ENCODE peak calls at places on chromosomes 13 and 19, in nine cellular contexts. Q, F, O, G, J, Y, W, Z and L are unnamed samples.
A peak's percentile ranks its signal among the peaks of the same experiment; 100 is the strongest.

GRCh38 chr13:30776661-30777060 is 41.3 kb downstream of the ALOX5AP start:
- DNase-seq in Q (no peak), F (no peak), O (no peak), G (no peak), J (no peak), Y (no peak), W (no peak), Z (no peak), L (no peak)

GRCh38 chr13:76723551-76724232 is 162.5 kb downstream of the KCTD12 start:
- DNase-seq in Q (no peak), F (peak; percentile 55), O (peak; percentile 26), G (no peak), J (no peak), Y (peak; percentile 17), W (peak; percentile 89), Z (peak; percentile 30), L (peak; percentile 83)

GRCh38 chr19:46482645-46483044 is 11.3 kb upstream of the PNMA8A start:
- DNase-seq in Q (no peak), F (no peak), O (no peak), G (no peak), J (no peak), Y (no peak), W (peak; percentile 60), Z (no peak), L (no peak)

GRCh38 chr13:107867701-107868661 is 347.4 kb downstream of the LIG4 start:
- DNase-seq in Q (peak; percentile 17), F (no peak), O (peak; percentile 83), G (no peak), J (no peak), Y (no peak), W (peak; percentile 52), Z (no peak), L (peak; percentile 43)

GRCh38 chr13:57527114-57527770 is 104.3 kb upstream of the PCDH17 start:
- DNase-seq in Q (no peak), F (no peak), O (no peak), G (no peak), J (no peak), Y (no peak), W (no peak), Z (no peak), L (no peak)

GRCh38 chr13:51360489-51360888 is 21.0 kb downstream of the SERPINE3 start:
- DNase-seq in Q (no peak), F (no peak), O (no peak), G (no peak), J (no peak), Y (no peak), W (no peak), Z (no peak), L (no peak)

GRCh38 chr13:25708268-25708667 is 336.5 kb downstream of the ATP8A2 start:
- DNase-seq in Q (no peak), F (no peak), O (no peak), G (no peak), J (no peak), Y (no peak), W (no peak), Z (no peak), L (no peak)

GRCh38 chr13:109779074-109779473 is 7.3 kb downstream of the IRS2 start:
- DNase-seq in Q (no peak), F (no peak), O (no peak), G (no peak), J (no peak), Y (no peak), W (peak; percentile 29), Z (no peak), L (no peak)

GRCh38 chr19:2719910-2720776 is 1.0 kb downstream of the DIRAS1 start:
- DNase-seq in Q (peak; percentile 62), F (no peak), O (peak; percentile 62), G (no peak), J (no peak), Y (no peak), W (peak; percentile 27), Z (no peak), L (no peak)

GRCh38 chr19:29625316-29625715 is 19.2 kb downstream of the POP4 start:
- DNase-seq in Q (no peak), F (no peak), O (peak; percentile 76), G (no peak), J (no peak), Y (no peak), W (no peak), Z (no peak), L (no peak)

GRCh38 chr19:48053856-48054255 is 10.0 kb upstream of the CABP5 start:
- DNase-seq in Q (no peak), F (no peak), O (no peak), G (no peak), J (no peak), Y (no peak), W (no peak), Z (no peak), L (no peak)

GRCh38 chr19:4241824-4242430 is 5.0 kb upstream of the YJU2 start:
- DNase-seq in Q (no peak), F (no peak), O (no peak), G (no peak), J (no peak), Y (no peak), W (no peak), Z (no peak), L (no peak)

GRCh38 chr19:14434543-14435319 is 1.6 kb downstream of the PKN1 start:
- DNase-seq in Q (peak; percentile 84), F (peak; percentile 91), O (no peak), G (peak; percentile 77), J (peak; percentile 52), Y (no peak), W (peak; percentile 77), Z (peak; percentile 66), L (peak; percentile 79)

GRCh38 chr19:21023901-21024300 is 3.4 kb downstream of the ZNF430 start:
- DNase-seq in Q (no peak), F (no peak), O (no peak), G (no peak), J (no peak), Y (no peak), W (peak; percentile 68), Z (no peak), L (no peak)

GRCh38 chr19:1455336-1456120 is 5.6 kb downstream of the APC2 start:
- DNase-seq in Q (peak; percentile 56), F (peak; percentile 51), O (peak; percentile 70), G (peak; percentile 74), J (peak; percentile 91), Y (peak; percentile 90), W (no peak), Z (peak; percentile 50), L (peak; percentile 52)

GRCh38 chr19:418761-419632 is 10.1 kb upstream of the C2CD4C start:
- DNase-seq in Q (peak; percentile 38), F (peak; percentile 13), O (no peak), G (peak; percentile 46), J (no peak), Y (no peak), W (no peak), Z (no peak), L (no peak)

GRCh38 chr19:48390188-48391099 is 907 bp downstream of the KDELR1 start:
- DNase-seq in Q (peak; percentile 74), F (peak; percentile 64), O (peak; percentile 83), G (peak; percentile 81), J (peak; percentile 67), Y (no peak), W (peak; percentile 62), Z (peak; percentile 61), L (peak; percentile 82)

DNA sequence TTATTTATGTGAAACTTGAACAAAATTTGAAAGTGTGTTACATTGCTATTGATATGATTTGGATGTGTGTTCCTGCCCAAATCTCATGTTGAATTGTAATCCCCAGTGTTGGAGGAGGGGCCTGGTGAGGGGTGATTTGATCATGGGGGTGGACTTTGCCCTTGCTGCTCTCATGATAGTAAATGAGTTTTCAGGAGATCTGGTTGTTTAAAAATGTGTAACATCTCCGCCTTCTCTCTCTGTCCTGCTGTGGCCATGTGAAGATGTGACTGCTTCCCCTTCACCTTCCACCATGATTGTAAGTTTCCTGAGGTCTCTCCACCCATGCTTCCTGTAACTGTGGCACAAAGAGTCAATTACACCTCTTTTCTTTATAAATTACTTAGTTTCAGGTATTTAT is 1731.0 kb downstream of the SLITRK5 start:
- DNase-seq in Q (no peak), F (no peak), O (no peak), G (no peak), J (no peak), Y (no peak), W (no peak), Z (no peak), L (no peak)
- H3K27ac ChIP-seq in Q (no peak overlapping the region), F (no peak overlapping the region), O (no peak overlapping the region), G (no peak overlapping the region), J (no peak overlapping the region), Y (no peak overlapping the region), W (no peak overlapping the region), Z (no peak overlapping the region), L (no peak overlapping the region)

GRCh38 chr19:35755160-35755549 is 1.7 kb downstream of the HSPB6 start:
- DNase-seq in Q (no peak), F (no peak), O (no peak), G (no peak), J (no peak), Y (no peak), W (no peak), Z (no peak), L (no peak)
- H3K4me3 ChIP-seq in Q (no peak overlapping the region), F (no peak overlapping the region), O (peak overlapping the region; percentile 89), G (peak overlapping the region; percentile 83), J (peak overlapping the region; percentile 26), Y (peak overlapping the region; percentile 95), W (peak overlapping the region; percentile 26), Z (no peak overlapping the region), L (no peak overlapping the region)

DNA sequence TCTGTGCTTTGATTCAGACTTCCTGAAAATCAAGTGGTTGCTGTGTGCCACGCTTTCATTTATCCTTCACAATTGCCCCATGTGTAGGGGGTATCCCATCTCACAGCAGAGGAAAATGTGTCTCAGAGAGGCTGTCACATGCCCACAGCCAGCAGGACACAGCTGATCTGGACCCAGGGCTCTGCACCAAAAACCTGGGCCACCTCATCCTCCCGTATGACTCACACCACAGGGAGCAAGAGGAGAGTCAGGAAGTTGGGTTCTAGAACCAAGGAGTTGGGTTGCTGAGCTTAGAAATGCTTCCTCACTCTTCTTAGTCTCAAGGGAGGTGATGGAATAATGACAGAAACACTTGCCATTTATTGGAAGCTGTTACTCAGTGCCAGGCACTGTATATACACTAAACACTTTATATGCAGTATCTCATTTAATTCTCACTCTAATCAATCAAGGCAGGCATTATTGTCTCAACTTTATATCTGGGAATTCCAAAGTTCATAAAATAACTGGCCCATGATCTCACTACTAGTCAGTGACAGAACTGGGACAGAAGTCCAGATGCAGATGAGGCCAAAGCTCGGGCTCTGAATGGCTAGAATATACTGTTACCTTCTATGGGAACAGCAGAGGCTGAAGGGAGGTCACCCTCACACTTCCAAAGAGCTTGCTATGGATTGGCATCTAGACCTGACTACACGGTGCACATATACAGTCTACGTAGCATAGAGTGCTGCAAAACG is 47.7 kb upstream of the ATP12A start:
- DNase-seq in Q (no peak), F (no peak), O (no peak), G (no peak), J (no peak), Y (no peak), W (peak; percentile 26), Z (no peak), L (no peak)
- H3K27ac ChIP-seq in Q (no peak overlapping the region), F (no peak overlapping the region), O (no peak overlapping the region), G (no peak overlapping the region), J (peak overlapping the region; percentile 32), Y (no peak overlapping the region), W (no peak overlapping the region), Z (no peak overlapping the region), L (no peak overlapping the region)

DNA sequence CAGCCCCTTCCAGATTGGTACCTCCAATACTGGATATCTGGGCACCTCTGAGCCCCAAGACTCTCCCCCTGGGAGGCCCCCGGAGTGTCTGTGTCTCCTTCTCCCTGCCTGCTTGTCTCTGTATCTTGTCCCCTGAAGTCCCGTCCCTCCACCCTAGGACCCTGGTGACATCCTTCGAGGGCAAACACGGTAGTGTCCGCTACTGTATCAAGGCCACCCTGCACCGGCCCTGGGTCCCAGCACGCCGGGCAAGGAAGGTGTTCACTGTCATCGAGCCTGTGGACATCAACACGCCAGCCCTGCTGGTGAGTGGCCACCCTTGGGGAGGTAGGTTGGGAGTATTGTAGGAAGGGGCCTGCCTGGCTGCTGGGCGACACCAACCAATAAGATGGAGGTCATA is 844 bp downstream of the ARRDC2 start:
- DNase-seq in Q (no peak), F (no peak), O (no peak), G (peak; percentile 70), J (no peak), Y (no peak), W (no peak), Z (no peak), L (no peak)
- H3K4me3 ChIP-seq in Q (peak overlapping the region; percentile 50), F (no peak overlapping the region), O (no peak overlapping the region), G (peak overlapping the region; percentile 85), J (peak overlapping the region; percentile 39), Y (no peak overlapping the region), W (no peak overlapping the region), Z (peak overlapping the region; percentile 83), L (no peak overlapping the region)